ENCODE peak calls at places on chromosomes 1 and 21, in six cellular contexts. One of them, this sample, is unnamed.

GRCh38 chr1:59543211-59543668 is 246.3 kb downstream of the FGGY start:
- DNase-seq in GM23338: no peak
- DNase-seq in body of pancreas: peak; percentile 45
- DNase-seq in brain microvascular endothelial cell: no peak
- DNase-seq in GM20000: no peak
- DNase-seq in tibial artery: no peak
- DNase-seq in this sample: no peak

GRCh38 chr21:33234618-33235520 is 5.1 kb downstream of the IFNAR2 start:
- DNase-seq in GM23338: peak; percentile 38
- DNase-seq in body of pancreas: no peak
- DNase-seq in brain microvascular endothelial cell: no peak
- DNase-seq in GM20000: no peak
- DNase-seq in tibial artery: no peak
- DNase-seq in this sample: no peak

GRCh38 chr1:27971674-27972073 is 11.9 kb downstream of the XKR8 start:
- DNase-seq in GM23338: no peak
- DNase-seq in body of pancreas: no peak
- DNase-seq in brain microvascular endothelial cell: no peak
- DNase-seq in GM20000: no peak
- DNase-seq in tibial artery: no peak
- DNase-seq in this sample: no peak

GRCh38 chr1:11026052-11026451 is 13.6 kb downstream of the TARDBP start:
- DNase-seq in GM23338: no peak
- DNase-seq in body of pancreas: no peak
- DNase-seq in brain microvascular endothelial cell: no peak
- DNase-seq in GM20000: no peak
- DNase-seq in tibial artery: no peak
- DNase-seq in this sample: no peak

GRCh38 chr21:42379425-42380215 is 13.3 kb upstream of the TFF1 start:
- DNase-seq in GM23338: no peak
- DNase-seq in body of pancreas: no peak
- DNase-seq in brain microvascular endothelial cell: no peak
- DNase-seq in GM20000: no peak
- DNase-seq in tibial artery: peak; percentile 32
- DNase-seq in this sample: no peak

GRCh38 chr1:237227507-237227906 is 185.5 kb downstream of the RYR2 start:
- DNase-seq in GM23338: no peak
- DNase-seq in body of pancreas: no peak
- DNase-seq in brain microvascular endothelial cell: no peak
- DNase-seq in GM20000: no peak
- DNase-seq in tibial artery: no peak
- DNase-seq in this sample: no peak

GRCh38 chr1:222127526-222128152 is 385.8 kb upstream of the DUSP10 start:
- DNase-seq in GM23338: no peak
- DNase-seq in body of pancreas: no peak
- DNase-seq in brain microvascular endothelial cell: no peak
- DNase-seq in GM20000: no peak
- DNase-seq in tibial artery: no peak
- DNase-seq in this sample: no peak

GRCh38 chr1:150876111-150876434 is 326 bp downstream of the ARNT start:
- DNase-seq in GM23338: peak; percentile 81
- DNase-seq in body of pancreas: no peak
- DNase-seq in brain microvascular endothelial cell: peak; percentile 56
- DNase-seq in GM20000: peak; percentile 51
- DNase-seq in tibial artery: no peak
- DNase-seq in this sample: no peak

GRCh38 chr1:216601427-216601751 is 121.8 kb downstream of the ESRRG start:
- DNase-seq in GM23338: no peak
- DNase-seq in body of pancreas: no peak
- DNase-seq in brain microvascular endothelial cell: no peak
- DNase-seq in GM20000: no peak
- DNase-seq in tibial artery: no peak
- DNase-seq in this sample: no peak
- TF ChIP-seq CTCF in GM23338: no peak
- TF ChIP-seq CTCF in body of pancreas: no peak
- TF ChIP-seq CTCF in brain microvascular endothelial cell: no peak
- TF ChIP-seq CTCF in GM20000: no peak
- TF ChIP-seq CTCF in tibial artery: no peak
- TF ChIP-seq CTCF in this sample: no peak

DNA sequence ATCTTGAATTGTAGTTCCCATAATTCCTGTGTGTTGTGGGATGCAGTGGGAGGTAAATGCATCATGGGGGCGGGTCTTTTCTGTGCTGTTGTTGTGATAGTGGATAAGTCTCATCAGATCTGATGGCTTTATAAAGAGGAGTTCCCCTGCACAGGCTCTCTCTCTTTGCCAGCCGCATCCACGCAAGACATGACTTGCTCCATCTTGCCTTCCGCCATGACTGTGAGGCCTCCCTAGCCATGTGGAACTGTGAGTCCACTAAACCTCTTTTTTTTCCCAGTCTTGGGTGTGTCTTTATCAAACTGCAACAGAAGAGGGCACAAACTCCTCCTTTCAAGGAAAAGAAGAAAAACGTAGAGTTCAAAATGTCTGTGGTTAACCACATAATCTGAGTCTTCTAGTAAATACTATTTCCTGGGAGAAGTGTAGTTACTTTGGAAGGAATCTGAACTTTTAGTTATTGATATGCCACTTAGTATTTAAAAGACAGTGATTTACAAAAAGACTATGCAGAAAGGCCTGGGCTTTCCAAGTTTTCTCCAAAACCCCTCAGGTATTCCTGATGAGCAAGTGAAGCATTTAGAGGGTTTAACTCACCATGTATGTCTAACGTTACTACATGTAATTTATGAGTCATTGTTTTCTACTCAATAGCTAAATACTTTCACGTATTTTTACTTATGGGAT is 10.0 kb downstream of the ADAMTS1 start:
- DNase-seq in GM23338: no peak
- DNase-seq in body of pancreas: no peak
- DNase-seq in brain microvascular endothelial cell: peak; percentile 60
- DNase-seq in GM20000: no peak
- DNase-seq in tibial artery: no peak
- DNase-seq in this sample: no peak
- TF ChIP-seq CTCF in GM23338: no peak
- TF ChIP-seq CTCF in body of pancreas: no peak
- TF ChIP-seq CTCF in brain microvascular endothelial cell: no peak
- TF ChIP-seq CTCF in GM20000: no peak
- TF ChIP-seq CTCF in tibial artery: no peak
- TF ChIP-seq CTCF in this sample: no peak

GRCh38 chr1:77316966-77317365 is 35.1 kb downstream of the AK5 start:
- DNase-seq in GM23338: no peak
- DNase-seq in body of pancreas: no peak
- DNase-seq in brain microvascular endothelial cell: no peak
- DNase-seq in GM20000: no peak
- DNase-seq in tibial artery: no peak
- DNase-seq in this sample: no peak

GRCh38 chr1:77319036-77319705 is 37.4 kb downstream of the AK5 start:
- DNase-seq in GM23338: no peak
- DNase-seq in body of pancreas: no peak
- DNase-seq in brain microvascular endothelial cell: no peak
- DNase-seq in GM20000: no peak
- DNase-seq in tibial artery: no peak
- DNase-seq in this sample: no peak

GRCh38 chr1:77316006-77316405 is 34.2 kb downstream of the AK5 start:
- DNase-seq in GM23338: peak; percentile 27
- DNase-seq in body of pancreas: no peak
- DNase-seq in brain microvascular endothelial cell: peak; percentile 12
- DNase-seq in GM20000: no peak
- DNase-seq in tibial artery: no peak
- DNase-seq in this sample: no peak

GRCh38 chr1:77308889-77309621 is 27.2 kb downstream of the AK5 start:
- DNase-seq in GM23338: no peak
- DNase-seq in body of pancreas: no peak
- DNase-seq in brain microvascular endothelial cell: no peak
- DNase-seq in GM20000: no peak
- DNase-seq in tibial artery: no peak
- DNase-seq in this sample: no peak

DNA sequence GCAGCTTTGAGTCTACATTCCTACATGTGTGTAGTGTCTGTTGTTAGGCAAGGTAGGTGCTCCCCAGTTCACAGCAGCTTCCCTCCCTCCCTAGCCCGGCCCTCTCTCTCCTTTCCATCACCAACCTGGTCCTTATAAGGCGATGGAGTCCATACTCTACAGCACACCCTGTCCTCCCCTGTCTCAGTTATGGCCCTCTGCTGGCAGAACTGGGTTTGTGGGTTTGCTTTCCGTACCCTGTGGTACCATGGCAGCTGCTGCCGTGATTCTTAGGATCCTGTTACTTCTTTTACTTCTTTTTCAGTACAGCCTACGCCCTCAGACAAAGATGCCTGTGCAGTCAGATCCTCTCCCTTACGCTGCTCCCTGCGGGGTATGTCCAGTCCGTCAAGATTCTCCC is 31.7 kb downstream of the AK5 start:
- DNase-seq in GM23338: peak; percentile 80
- DNase-seq in body of pancreas: no peak
- DNase-seq in brain microvascular endothelial cell: no peak
- DNase-seq in GM20000: no peak
- DNase-seq in tibial artery: no peak
- DNase-seq in this sample: no peak
- TF ChIP-seq CTCF in GM23338: peak; percentile 67
- TF ChIP-seq CTCF in body of pancreas: peak; percentile 30
- TF ChIP-seq CTCF in brain microvascular endothelial cell: peak; percentile 73
- TF ChIP-seq CTCF in GM20000: peak; percentile 3
- TF ChIP-seq CTCF in tibial artery: no peak
- TF ChIP-seq CTCF in this sample: no peak

DNA sequence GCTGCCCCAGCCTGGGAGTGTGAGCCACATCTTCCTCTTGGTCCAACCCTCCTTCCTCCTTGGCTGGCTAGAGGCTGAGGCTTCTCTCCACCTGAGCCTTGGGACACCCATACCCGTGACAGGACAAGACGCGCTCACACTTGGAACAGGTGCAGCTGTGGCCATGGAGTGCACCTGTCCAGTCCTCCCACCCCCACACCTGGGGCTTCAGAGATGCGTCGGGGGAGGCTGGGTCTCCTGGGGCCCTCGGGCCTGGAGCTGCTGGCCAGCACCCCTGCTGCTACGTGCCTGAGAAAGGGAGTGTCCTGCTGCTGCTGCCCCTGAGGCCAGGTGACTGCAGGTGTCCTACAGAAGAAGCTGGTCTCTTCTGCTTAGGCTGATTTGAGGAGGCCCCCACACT is 37.0 kb upstream of the TMEM52 start:
- DNase-seq in GM23338: no peak
- DNase-seq in body of pancreas: no peak
- DNase-seq in brain microvascular endothelial cell: no peak
- DNase-seq in GM20000: no peak
- DNase-seq in tibial artery: no peak
- DNase-seq in this sample: no peak
- TF ChIP-seq CTCF in GM23338: no peak
- TF ChIP-seq CTCF in body of pancreas: no peak
- TF ChIP-seq CTCF in brain microvascular endothelial cell: no peak
- TF ChIP-seq CTCF in GM20000: no peak
- TF ChIP-seq CTCF in tibial artery: no peak
- TF ChIP-seq CTCF in this sample: no peak